ENCODE peak calls at places on chromosome 18, in eight cellular contexts. U, O, Y, T, B, Z, I and F are unnamed samples. For H3K4me1, the result is how much of the 10 kb centered on the place peaks cover.

GRCh38 chr18:74795766-74796165 is 198.1 kb downstream of the ZNF407 start:
- DNase-seq in U (no peak), O (no peak), Y (no peak), T (no peak), B (no peak), Z (no peak), I (no peak), F (no peak)

GRCh38 chr18:48649231-48649630 is 110.4 kb downstream of the CTIF start:
- DNase-seq in U (peak), O (no peak), Y (no peak), T (no peak), B (no peak), Z (peak), I (no peak), F (no peak)

GRCh38 chr18:64178860-64179259 is 30.0 kb upstream of the LINC00305 start:
- DNase-seq in U (no peak), O (no peak), Y (no peak), T (no peak), B (no peak), Z (no peak), I (no peak), F (no peak)

GRCh38 chr18:21177742-21178305 is 64.2 kb upstream of the GREB1L start:
- DNase-seq in U (no peak), O (no peak), Y (no peak), T (no peak), B (no peak), Z (no peak), I (no peak), F (no peak)

GRCh38 chr18:13266208-13267100 is 47.9 kb downstream of the LDLRAD4 start:
- DNase-seq in U (peak), O (peak), Y (no peak), T (no peak), B (no peak), Z (no peak), I (no peak), F (no peak)

GRCh38 chr18:79964330-79965118 is at the start of gene HSBP1L1:
- DNase-seq in U (peak), O (peak), Y (peak), T (no peak), B (peak), Z (peak), I (no peak), F (no peak)

GRCh38 chr18:56973487-56973886 is 173.4 kb upstream of the BOD1L2 start:
- DNase-seq in U (no peak), O (no peak), Y (no peak), T (no peak), B (no peak), Z (no peak), I (no peak), F (no peak)

GRCh38 chr18:51253476-51253875 is 56.0 kb upstream of the MEX3C start:
- DNase-seq in U (no peak), O (no peak), Y (no peak), T (no peak), B (no peak), Z (no peak), I (no peak), F (no peak)

GRCh38 chr18:45839415-45840395 is 14.2 kb downstream of the SIGLEC15 start:
- DNase-seq in U (peak), O (no peak), Y (no peak), T (no peak), B (no peak), Z (peak), I (no peak), F (no peak)

GRCh38 chr18:51196811-51197660 is 445 bp downstream of the MEX3C start:
- DNase-seq in U (peak), O (no peak), Y (no peak), T (no peak), B (no peak), Z (peak), I (peak), F (no peak)

GRCh38 chr18:21686282-21687105 is 18.1 kb downstream of the ABHD3 start:
- DNase-seq in U (no peak), O (no peak), Y (no peak), T (no peak), B (no peak), Z (no peak), I (no peak), F (no peak)

DNA sequence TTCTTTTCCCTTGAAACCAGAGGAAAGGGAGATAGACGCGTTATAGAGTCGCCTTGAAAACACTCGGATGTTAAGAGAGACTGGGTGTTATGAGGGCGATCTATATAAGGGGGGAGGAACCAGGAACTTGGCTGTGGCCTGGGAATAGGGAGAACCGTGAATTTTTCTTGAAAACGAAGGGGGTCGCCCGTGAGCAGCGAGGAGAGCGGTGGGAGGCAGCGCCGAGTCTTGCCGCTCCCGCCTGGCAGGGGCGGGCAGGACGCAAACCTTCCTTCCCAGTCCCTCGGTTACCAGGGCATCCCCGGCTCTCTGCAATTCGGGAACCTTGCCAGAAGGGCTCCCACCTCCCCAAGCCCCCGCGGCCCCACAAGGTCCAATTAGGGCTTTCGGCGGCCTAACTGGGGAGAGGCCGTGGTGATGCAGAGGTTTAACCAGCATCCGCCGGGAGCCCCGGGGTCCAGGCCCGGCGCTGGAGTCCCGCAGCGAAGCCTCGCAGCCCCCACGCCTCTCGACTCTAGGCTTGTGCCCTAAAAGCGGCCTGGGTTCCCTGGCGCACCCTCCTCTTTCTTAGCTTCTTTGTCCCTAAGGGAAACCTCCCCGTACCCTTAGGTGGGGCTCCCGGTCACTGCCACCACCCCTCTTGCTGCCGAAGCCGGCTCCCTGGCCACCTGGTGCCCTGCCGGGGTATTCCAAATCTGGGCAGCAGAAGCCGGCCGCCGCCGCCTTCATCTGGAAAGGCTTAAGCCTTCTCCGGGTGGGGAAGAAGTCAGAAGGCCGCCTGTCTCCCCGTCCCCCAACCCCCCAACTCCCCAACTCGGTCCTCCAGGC is 708 bp upstream of the FHOD3 start:
- DNase-seq in U (peak), O (peak), Y (peak), T (no peak), B (no peak), Z (peak), I (peak), F (no peak)
- TF ChIP-seq CTCF in U (peak), O (peak), Y (peak), T (no peak), B (no peak), Z (peak), I (peak), F (peak)

GRCh38 chr18:70382032-70382431 is 93.2 kb downstream of the SOCS6 start:
- DNase-seq in U (no peak), O (no peak), Y (no peak), T (no peak), B (no peak), Z (no peak), I (no peak), F (no peak)
- H3K4me3 ChIP-seq in U (no peak), O (no peak), Y (no peak), T (no peak), B (no peak), Z (no peak), I (no peak), F (no peak)

DNA sequence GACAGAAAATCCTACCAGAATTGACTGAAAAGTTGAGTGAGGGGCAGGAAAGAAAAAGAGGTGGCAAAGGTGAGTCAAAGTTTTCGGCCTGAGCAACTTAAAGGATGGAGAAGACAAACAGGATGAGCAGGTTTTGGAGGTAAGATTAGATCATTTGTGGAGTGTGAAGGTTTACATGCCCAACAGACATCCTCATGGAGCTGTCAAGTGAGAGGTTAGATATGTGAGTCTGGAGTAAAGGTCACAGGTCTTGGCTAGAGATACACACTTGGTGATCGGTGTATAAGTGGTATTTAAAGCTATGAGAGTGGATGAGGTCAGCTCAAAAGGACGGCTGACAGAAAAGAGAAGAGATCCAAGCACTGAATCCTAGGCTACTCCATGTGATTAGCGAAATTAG is 11.1 kb upstream of the MYL12A start:
- DNase-seq in U (no peak), O (no peak), Y (no peak), T (no peak), B (no peak), Z (no peak), I (no peak), F (no peak)
- H3K4me1 ChIP-seq in U (under half), O (under half), Y (under half), T (under half), B (under half), Z (under half), I (under half), F (under half)

GRCh38 chr18:43789234-43790000 is 512.1 kb upstream of the SYT4 start:
- DNase-seq in U (no peak), O (no peak), Y (no peak), T (no peak), B (no peak), Z (peak), I (peak), F (no peak)
- TF ChIP-seq CTCF in U (peak), O (peak), Y (no peak), T (no peak), B (no peak), Z (peak), I (peak), F (no peak)

DNA sequence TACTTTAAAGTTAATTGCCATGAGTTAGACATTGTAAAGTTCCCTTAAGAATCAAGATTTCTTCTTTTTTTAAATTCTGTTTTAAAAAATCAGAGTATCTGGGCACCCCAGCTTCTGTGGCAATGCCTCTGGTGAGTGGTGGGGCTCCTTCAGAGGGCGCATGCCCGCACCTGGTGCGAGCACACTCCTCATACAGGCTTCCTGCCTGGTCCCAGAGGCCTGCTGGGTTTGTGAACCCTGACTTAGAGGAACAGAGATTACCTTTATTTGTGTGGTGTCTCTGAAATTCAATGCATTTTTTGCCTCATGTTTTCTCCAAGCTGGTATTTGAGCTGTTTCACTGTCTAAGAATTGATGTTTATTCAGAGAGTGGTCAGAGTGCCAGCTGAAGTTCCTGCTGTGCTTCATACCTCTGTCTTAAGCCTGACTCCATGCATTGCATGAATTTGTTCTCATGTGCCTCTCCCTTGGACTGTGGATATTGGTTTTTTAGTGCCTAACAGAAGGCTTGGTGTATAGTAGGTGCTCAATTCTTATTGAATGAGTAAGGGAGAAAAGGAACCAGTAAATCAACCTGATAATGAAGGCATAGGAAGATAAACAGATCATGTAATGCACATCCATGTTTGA is 28.9 kb downstream of the PHLPP1 start:
- DNase-seq in U (no peak), O (no peak), Y (no peak), T (no peak), B (no peak), Z (no peak), I (no peak), F (no peak)
- H3K4me3 ChIP-seq in U (no peak), O (no peak), Y (no peak), T (no peak), B (no peak), Z (no peak), I (no peak), F (no peak)

GRCh38 chr18:31686572-31686971 is 2.2 kb upstream of the B4GALT6 start:
- DNase-seq in U (no peak), O (no peak), Y (no peak), T (no peak), B (no peak), Z (no peak), I (no peak), F (no peak)

GRCh38 chr18:31685097-31686082 is 1.0 kb upstream of the B4GALT6 start:
- DNase-seq in U (peak), O (peak), Y (peak), T (no peak), B (peak), Z (peak), I (no peak), F (no peak)

GRCh38 chr18:31683968-31684278 is 458 bp downstream of the B4GALT6 start:
- DNase-seq in U (no peak), O (no peak), Y (no peak), T (no peak), B (no peak), Z (no peak), I (no peak), F (no peak)

GRCh38 chr18:31683106-31683505 is 1.3 kb downstream of the B4GALT6 start:
- DNase-seq in U (no peak), O (no peak), Y (no peak), T (no peak), B (no peak), Z (peak), I (no peak), F (no peak)

DNA sequence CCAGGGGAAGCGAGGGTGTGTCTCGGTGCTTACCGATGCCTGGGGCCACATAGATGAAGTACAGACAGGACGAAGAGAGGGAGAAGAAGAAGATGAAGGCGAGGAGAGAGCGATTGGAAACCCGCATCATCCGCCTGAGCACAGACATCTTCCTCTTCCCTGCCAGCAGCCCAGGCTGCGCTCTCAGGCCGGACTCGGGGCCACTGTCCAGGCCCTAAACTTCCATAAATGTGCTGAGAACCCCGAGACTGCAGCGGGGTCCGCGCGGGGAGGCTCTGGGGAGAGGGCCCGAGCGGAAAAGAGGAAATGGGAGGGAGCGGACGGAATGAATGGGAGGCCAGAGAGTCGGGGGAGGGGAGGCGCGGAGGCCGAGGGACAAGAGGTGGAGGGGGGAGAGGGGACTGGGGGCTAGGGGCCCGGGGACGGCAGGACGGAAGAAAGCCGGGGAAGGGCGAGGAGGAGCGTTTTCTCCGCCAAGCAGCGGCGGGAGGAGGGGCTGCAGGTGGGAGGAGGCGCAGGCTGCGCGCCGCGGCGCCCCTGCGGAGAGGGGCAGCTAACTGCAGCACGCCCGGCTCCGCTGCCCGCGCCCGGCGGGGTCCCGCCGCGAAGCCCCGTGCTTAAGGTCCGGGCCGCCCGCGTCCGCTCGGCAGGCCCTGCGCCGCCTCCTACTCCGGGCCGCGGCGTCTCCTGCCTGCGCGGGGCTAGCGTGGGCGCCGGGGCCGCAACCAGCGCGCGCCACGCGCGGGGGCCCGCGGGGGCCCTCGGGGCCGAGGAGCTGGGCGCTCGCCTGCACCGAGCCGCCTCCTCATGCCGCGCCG is at the start of gene B4GALT6:
- DNase-seq in U (peak), O (peak), Y (peak), T (no peak), B (no peak), Z (peak), I (no peak), F (no peak)
- H3K4me1 ChIP-seq in U (under half), O (under half), Y (under half), T (under half), B (under half), Z (under half), I (under half), F (under half)

DNA sequence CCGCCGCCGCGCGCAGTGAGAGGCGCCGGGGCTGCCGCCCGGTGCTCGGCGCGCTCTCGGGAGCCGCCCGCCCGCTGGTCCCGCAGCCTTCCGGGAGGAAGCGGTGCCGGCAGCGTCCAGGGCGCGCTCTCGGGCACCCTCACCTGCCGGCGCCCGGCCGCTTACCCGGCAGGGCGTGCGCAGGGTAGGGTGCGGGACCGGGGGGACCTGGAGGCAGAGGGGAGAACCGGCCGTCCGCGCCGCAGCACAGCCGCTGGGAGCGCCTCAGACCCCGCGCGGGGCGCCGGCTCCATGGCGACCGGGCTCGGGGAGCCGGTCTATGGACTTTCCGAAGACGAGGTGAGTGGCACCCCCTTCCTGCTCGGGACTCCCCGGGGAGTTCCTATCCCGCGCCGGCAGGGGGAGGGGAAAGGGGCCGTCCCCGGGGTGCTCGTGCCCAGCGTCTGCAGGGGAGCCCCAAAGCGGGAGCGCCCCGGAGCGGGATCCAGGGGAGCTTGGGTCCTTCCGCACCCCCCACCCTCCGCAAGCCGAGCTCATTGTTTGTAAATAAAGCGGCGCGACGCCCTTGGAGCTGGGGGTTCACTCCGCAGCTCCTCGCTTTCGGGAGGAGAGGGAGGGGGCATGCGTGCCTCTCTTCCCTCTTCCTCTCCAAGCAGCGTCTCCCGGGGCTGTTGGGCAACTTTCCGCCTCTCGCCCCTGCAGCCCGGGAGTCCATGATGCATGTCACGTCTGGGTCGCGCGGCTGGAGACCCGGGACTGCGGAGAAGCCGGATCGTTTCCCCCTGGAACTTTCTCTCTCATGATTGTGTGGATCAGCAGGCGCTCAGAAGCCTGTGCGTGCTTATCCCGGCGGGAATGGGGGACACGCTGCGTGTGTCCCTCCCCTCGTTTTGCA is 591 bp downstream of the NEDD4L start:
- DNase-seq in U (peak), O (peak), Y (peak), T (peak), B (peak), Z (peak), I (peak), F (peak)
- TF ChIP-seq CTCF in U (peak), O (no peak), Y (no peak), T (no peak), B (no peak), Z (no peak), I (peak), F (no peak)